ENCODE peak calls at places on chromosome 2, in ten cellular contexts. J is AML-193, I is amygdala, E is epithelial cell of esophagus, Z is NCI-H1930, R is posterior cingulate gyrus, W is retina, G is tibial artery, Y is mucosa of descending colon, F is A549. K is an unnamed sample.

GRCh38 chr2:169362346-169363026 is at the start of gene LRP2:
- DNase-seq in J (no peak), Y (peak), R (no peak), F (peak), Z (no peak), G (no peak), I (peak), E (no peak), W (peak), K (no peak)

GRCh38 chr2:32856891-32857290 is 89.9 kb upstream of the LTBP1 start:
- DNase-seq in R (no peak), Z (no peak), W (no peak), F (no peak), Y (no peak), G (no peak), E (no peak), J (no peak), I (no peak), K (no peak)

GRCh38 chr2:85580206-85580605 is 2.8 kb downstream of the VAMP8 start:
- DNase-seq in Z (no peak), J (no peak), Y (no peak), W (no peak), G (no peak), I (no peak), R (no peak), E (no peak), F (no peak), K (no peak)

GRCh38 chr2:72579595-72580180 is 246.1 kb downstream of the EXOC6B start:
- DNase-seq in Y (no peak), R (no peak), G (no peak), J (peak), Z (peak), E (peak), I (no peak), F (peak), W (no peak), K (peak)

GRCh38 chr2:236177967-236178909 is 10.1 kb upstream of the GBX2 start:
- DNase-seq in Z (peak), Y (peak), J (no peak), G (peak), F (peak), E (peak), W (peak), I (no peak), R (no peak), K (no peak)

GRCh38 chr2:163667064-163667887 is 68.5 kb downstream of the FIGN start:
- DNase-seq in R (no peak), G (no peak), I (no peak), J (no peak), E (peak), Z (no peak), Y (no peak), W (no peak), F (peak), K (no peak)

GRCh38 chr2:159199751-159200465 is 86.6 kb downstream of the WDSUB1 start:
- DNase-seq in I (no peak), G (no peak), W (no peak), F (no peak), Y (no peak), E (no peak), R (no peak), Z (no peak), J (no peak), K (no peak)

GRCh38 chr2:101832114-101832513 is 134.6 kb downstream of the MAP4K4 start:
- DNase-seq in R (no peak), G (no peak), E (no peak), J (peak), F (no peak), Y (no peak), I (no peak), W (no peak), Z (no peak), K (no peak)

GRCh38 chr2:239569401-239570090 is 168.7 kb upstream of the HDAC4 start:
- DNase-seq in G (no peak), I (peak), J (no peak), E (no peak), R (peak), F (no peak), Z (no peak), W (no peak), Y (no peak), K (no peak)

GRCh38 chr2:10638093-10638492 is 51.7 kb downstream of the NOL10 start:
- DNase-seq in F (no peak), E (no peak), W (no peak), J (no peak), R (no peak), Y (no peak), Z (no peak), G (no peak), I (no peak), K (no peak)

K was measured in NCI-H2227 treated with DMSO at 0.1 percent for 48 hours.